ENCODE peak calls at places on chromosome 2, in ten cellular contexts. V is Jurkat, Clone E6-1; L is A172; I is left ventricle myocardium inferior; R is GOT3; K is stimulated activated CD4-positive, alpha-beta T cell treated with anti-CD3 and anti-CD28 coated beads, TNF-alpha, amount 100 ng/mL, for 4 hours; E is chondrocyte; P is MCF 10A; D is H9; H is NCI-H2171. X is an unnamed sample.

GRCh38 chr2:216148983-216149382 is 39.8 kb downstream of the XRCC5 start:
- DNase-seq in V (no peak), L (no peak), I (no peak), R (no peak), K (no peak), E (no peak), P (no peak), D (no peak), H (no peak), X (no peak)

GRCh38 chr2:56680971-56681631 is 497.3 kb downstream of the CCDC85A start:
- DNase-seq in V (no peak), L (peak), I (no peak), R (no peak), K (no peak), E (no peak), P (peak), D (no peak), H (no peak), X (no peak)

GRCh38 chr2:240966906-240967680 is 31.3 kb upstream of the SNED1 start:
- DNase-seq in V (no peak), L (no peak), I (peak), R (no peak), K (no peak), E (no peak), P (no peak), D (peak), H (no peak), X (no peak)

GRCh38 chr2:10123281-10123680 is 742 bp downstream of the RRM2 start:
- DNase-seq in V (no peak), L (no peak), I (no peak), R (no peak), K (no peak), E (peak), P (no peak), D (no peak), H (no peak), X (no peak)

GRCh38 chr2:63983986-63984605 is 35.1 kb downstream of the VPS54 start:
- DNase-seq in V (no peak), L (no peak), I (no peak), R (no peak), K (no peak), E (no peak), P (no peak), D (no peak), H (no peak), X (no peak)

GRCh38 chr2:218155953-218156479 is 10.7 kb downstream of the CXCR1 start:
- DNase-seq in V (no peak), L (no peak), I (no peak), R (no peak), K (no peak), E (no peak), P (peak), D (no peak), H (no peak), X (no peak)

GRCh38 chr2:122145805-122146204 is 390.4 kb downstream of the TSN start:
- DNase-seq in V (peak), L (no peak), I (no peak), R (no peak), K (no peak), E (no peak), P (peak), D (no peak), H (peak), X (no peak)

GRCh38 chr2:3144856-3145255 is 232.8 kb downstream of the EIPR1 start:
- DNase-seq in V (no peak), L (no peak), I (no peak), R (no peak), K (no peak), E (no peak), P (no peak), D (peak), H (no peak), X (no peak)

GRCh38 chr2:85978883-85979780 is 90.3 kb upstream of the ST3GAL5 start:
- DNase-seq in V (no peak), L (no peak), I (no peak), R (no peak), K (no peak), E (no peak), P (no peak), D (no peak), H (peak), X (no peak)

GRCh38 chr2:218152172-218152571 is 14.6 kb downstream of the CXCR1 start:
- DNase-seq in V (no peak), L (no peak), I (no peak), R (no peak), K (no peak), E (no peak), P (peak), D (no peak), H (no peak), X (no peak)

X was measured in T1000.